ENCODE peak calls at places on chromosomes 12 and 14, in five cellular contexts. N, S, B, Z and H are unnamed samples.

GRCh38 chr12:105464426-105464825 is 133.9 kb downstream of the C12orf75 start:
- DNase-seq in Z (no peak), B (no peak), N (no peak), S (no peak), H (no peak)

GRCh38 chr12:12881495-12881894 is 9.9 kb upstream of the GPRC5A start:
- DNase-seq in B (peak; percentile 79), Z (peak; percentile 94), S (no peak), N (no peak), H (peak; percentile 65)

GRCh38 chr12:6163554-6164060 is 36.6 kb upstream of the CD9 start:
- DNase-seq in B (no peak), Z (no peak), N (no peak), S (no peak), H (no peak)

GRCh38 chr12:24014853-24015590 is 65.6 kb upstream of the SOX5 start:
- DNase-seq in B (no peak), N (no peak), S (no peak), Z (no peak), H (no peak)

GRCh38 chr12:60335765-60336164 is 739.9 kb downstream of the SLC16A7 start:
- DNase-seq in B (peak; percentile 67), S (no peak), Z (peak; percentile 86), N (no peak), H (peak; percentile 50)

GRCh38 chr12:53754633-53755261 is 3.0 kb upstream of the CISTR start:
- DNase-seq in S (no peak), N (no peak), B (peak; percentile 52), Z (no peak), H (peak; percentile 40)

GRCh38 chr14:90383126-90383730 is 13.6 kb upstream of the CALM1 start:
- DNase-seq in N (peak; percentile 94), S (peak; percentile 100), Z (peak; percentile 96), B (peak; percentile 100), H (peak; percentile 100)

GRCh38 chr12:75707983-75708382 is 196.6 kb upstream of the KRR1 start:
- DNase-seq in Z (no peak), N (no peak), S (no peak), B (no peak), H (no peak)

GRCh38 chr12:104453133-104453532 is 3.6 kb upstream of the CHST11 start:
- DNase-seq in Z (no peak), S (no peak), N (no peak), B (no peak), H (no peak)

GRCh38 chr12:50400104-50400637 is 514 bp upstream of the LARP4 start:
- DNase-seq in S (no peak), N (no peak), B (no peak), Z (no peak), H (no peak)

GRCh38 chr14:47626151-47627035 is 49.0 kb downstream of the MDGA2 start:
- DNase-seq in B (no peak), S (no peak), Z (no peak), N (no peak), H (no peak)

GRCh38 chr12:110689601-110690430 is 901 bp upstream of the HVCN1 start:
- DNase-seq in S (peak; percentile 57), N (no peak), B (no peak), Z (peak; percentile 37), H (no peak)

GRCh38 chr12:45483571-45483970 is 245.9 kb upstream of the ARID2 start:
- DNase-seq in S (no peak), N (no peak), Z (no peak), B (peak; percentile 3), H (peak; percentile 39)

GRCh38 chr14:81555051-81555450 is 21.4 kb upstream of the SEL1L start:
- DNase-seq in B (no peak), Z (no peak), S (no peak), N (no peak), H (no peak)

GRCh38 chr12:113674302-113674701 is 202.6 kb upstream of the LHX5 start:
- DNase-seq in N (no peak), Z (no peak), B (no peak), S (no peak), H (no peak)

GRCh38 chr12:49637401-49637800 is 14.0 kb downstream of the PRPF40B start:
- DNase-seq in N (no peak), B (no peak), Z (no peak), S (no peak), H (no peak)

GRCh38 chr12:79747274-79747673 is 56.5 kb upstream of the PAWR start:
- DNase-seq in Z (no peak), B (peak; percentile 55), N (no peak), S (no peak), H (no peak)

GRCh38 chr12:6337958-6338406 is 3.9 kb downstream of the TNFRSF1A start:
- DNase-seq in N (no peak), B (no peak), S (no peak), Z (no peak), H (no peak)

GRCh38 chr14:76829016-76829365 is 2.8 kb downstream of the LRRC74A start:
- DNase-seq in S (no peak), N (no peak), Z (no peak), B (no peak), H (no peak)

GRCh38 chr12:100720016-100720654 is 74.4 kb upstream of the ANO4 start:
- DNase-seq in S (no peak), Z (peak; percentile 38), N (no peak), B (no peak), H (no peak)

GRCh38 chr14:59463773-59464650 is 1.2 kb downstream of the GPR135 start:
- DNase-seq in Z (no peak), N (no peak), B (no peak), S (peak; percentile 57), H (no peak)

GRCh38 chr12:109731231-109731731 is 17.7 kb downstream of the FAM222A start:
- DNase-seq in Z (no peak), S (peak; percentile 33), N (no peak), B (no peak), H (no peak)

GRCh38 chr12:95322335-95322734 is 104.7 kb downstream of the VEZT start:
- DNase-seq in B (peak; percentile 55), S (no peak), N (no peak), Z (no peak), H (peak; percentile 58)

GRCh38 chr12:74365178-74365964 is 172.3 kb upstream of the ATXN7L3B start:
- DNase-seq in B (peak; percentile 33), Z (peak; percentile 37), N (no peak), S (no peak), H (peak; percentile 65)
- TF ChIP-seq CTCF in B (peak; percentile 41), Z (peak; percentile 66), N (no peak), S (no peak), H (peak; percentile 58)

GRCh38 chr12:58286353-58286752 is 345.0 kb downstream of the ATP23 start:
- DNase-seq in N (no peak), B (no peak), S (no peak), Z (no peak), H (no peak)
- H3K4me3 ChIP-seq in N (no peak overlapping the region), B (no peak overlapping the region), S (no peak overlapping the region), Z (no peak overlapping the region), H (no peak overlapping the region)

GRCh38 chr14:72554994-72555608 is 338.8 kb downstream of the DPF3 start:
- DNase-seq in N (no peak), S (no peak), B (no peak), Z (no peak), H (no peak)
- TF ChIP-seq CTCF in N (no peak), S (no peak), B (no peak), Z (no peak), H (no peak)

GRCh38 chr12:122080149-122081107 is 1.9 kb downstream of the MLXIP start:
- DNase-seq in Z (peak; percentile 92), B (peak; percentile 86), S (peak; percentile 57), N (no peak), H (peak; percentile 84)

GRCh38 chr12:122082621-122083356 is 4.2 kb downstream of the MLXIP start:
- DNase-seq in S (peak; percentile 15), B (no peak), Z (no peak), N (no peak), H (no peak)

GRCh38 chr12:122079532-122080081 is 1.1 kb downstream of the MLXIP start:
- DNase-seq in B (no peak), Z (no peak), S (peak; percentile 54), N (no peak), H (peak; percentile 12)

GRCh38 chr12:122081697-122082221 is 3.2 kb downstream of the MLXIP start:
- DNase-seq in Z (peak; percentile 40), S (peak; percentile 47), B (peak; percentile 55), N (no peak), H (peak; percentile 33)

DNA sequence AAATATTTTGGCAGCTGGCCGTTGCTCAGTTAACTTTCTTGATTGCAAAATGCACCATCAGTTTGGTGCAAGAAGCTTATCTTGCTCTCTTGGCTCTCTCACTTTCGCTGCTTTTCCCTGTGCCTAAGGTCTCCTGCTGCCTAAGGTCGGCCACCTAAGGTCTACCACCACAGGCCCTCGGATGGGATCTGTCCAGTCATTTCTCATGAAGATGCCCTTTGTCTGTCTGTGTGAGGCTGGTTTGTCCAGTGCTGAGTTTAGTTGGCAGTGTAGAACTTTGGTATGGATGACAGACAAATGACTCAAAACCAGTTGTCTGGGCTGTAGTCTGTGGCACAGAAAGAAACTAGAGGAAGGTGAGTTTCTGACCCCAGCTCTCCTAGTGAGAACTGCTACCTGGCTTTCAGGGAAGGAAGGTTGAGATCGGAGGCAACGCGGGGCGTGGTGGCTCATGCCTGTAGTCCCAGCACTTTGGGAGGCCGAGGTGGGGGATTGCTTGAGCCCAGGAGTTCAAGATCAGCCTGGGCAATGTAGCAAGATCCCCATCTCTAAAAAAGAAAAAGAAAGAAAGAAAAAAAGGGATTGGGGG is 2.6 kb downstream of the MLXIP start:
- DNase-seq in S (peak; percentile 55), Z (peak; percentile 89), N (no peak), B (no peak), H (peak; percentile 25)
- H3K4me3 ChIP-seq in S (peak overlapping the region; percentile 71), Z (peak overlapping the region; percentile 56), N (peak overlapping the region; percentile 68), B (peak overlapping the region; percentile 19), H (peak overlapping the region; percentile 68)

GRCh38 chr14:55846852-55847471 is 267.0 kb downstream of the KTN1 start:
- DNase-seq in N (no peak), S (no peak), B (peak; percentile 50), Z (peak; percentile 12), H (peak; percentile 12)

GRCh38 chr14:55841625-55842024 is 261.6 kb downstream of the KTN1 start:
- DNase-seq in B (no peak), Z (no peak), N (no peak), S (no peak), H (no peak)

GRCh38 chr14:55845963-55846851 is 266.2 kb downstream of the KTN1 start:
- DNase-seq in S (no peak), Z (peak; percentile 10), N (no peak), B (no peak), H (no peak)

GRCh38 chr14:55840821-55841220 is 260.8 kb downstream of the KTN1 start:
- DNase-seq in Z (no peak), S (no peak), N (no peak), B (no peak), H (no peak)

GRCh38 chr14:55843718-55844403 is 263.9 kb downstream of the KTN1 start:
- DNase-seq in N (no peak), B (peak; percentile 14), Z (peak; percentile 13), S (no peak), H (peak; percentile 22)
- TF ChIP-seq CTCF in N (no peak), B (peak; percentile 39), Z (no peak), S (no peak), H (no peak)